ENCODE peak calls at places on chromosomes 5 and 9, in ten cellular contexts. E is HEK293T, X is smooth muscle cell of the brain vasculature, B is LNCaP clone FGC, L is foreskin fibroblast, I is cardiac fibroblast, J is T47D, F is kidney glomerular epithelial cell, P is fibroblast of lung, S is A549. Z is an unnamed sample.

GRCh38 chr5:146213210-146213838 is 9.9 kb downstream of the RBM27 start:
- DNase-seq in E (no peak), X (peak; percentile 2), B (no peak), L (no peak), I (peak; percentile 26), J (no peak), F (peak; percentile 44), P (peak; percentile 41), S (peak; percentile 41), Z (no peak)

GRCh38 chr9:107142896-107143603 is 140.0 kb upstream of the RAD23B start:
- DNase-seq in E (no peak), X (no peak), B (no peak), L (no peak), I (peak; percentile 46), J (no peak), F (no peak), P (peak; percentile 9), S (no peak), Z (no peak)

GRCh38 chr9:138098116-138098907 is 220.7 kb downstream of the CACNA1B start:
- DNase-seq in E (no peak), X (no peak), B (no peak), L (no peak), I (no peak), J (no peak), F (no peak), P (no peak), S (no peak), Z (peak; percentile 6)

GRCh38 chr5:36279054-36279698 is 22.5 kb downstream of the RANBP3L start:
- DNase-seq in E (no peak), X (no peak), B (no peak), L (peak; percentile 70), I (peak; percentile 23), J (no peak), F (no peak), P (peak; percentile 23), S (no peak), Z (no peak)

GRCh38 chr5:150419630-150420270 is 7.0 kb upstream of the CD74 start:
- DNase-seq in E (no peak), X (no peak), B (no peak), L (no peak), I (no peak), J (no peak), F (no peak), P (no peak), S (no peak), Z (no peak)

GRCh38 chr5:66538126-66538525 is 58.1 kb upstream of the MAST4 start:
- DNase-seq in E (no peak), X (no peak), B (no peak), L (no peak), I (no peak), J (no peak), F (no peak), P (no peak), S (no peak), Z (no peak)

GRCh38 chr5:1125030-1125357 is 13.1 kb upstream of the SLC12A7 start:
- DNase-seq in E (no peak), X (no peak), B (no peak), L (peak; percentile 36), I (peak; percentile 85), J (no peak), F (no peak), P (peak; percentile 71), S (no peak), Z (no peak)

GRCh38 chr9:124771867-124772621 is 933 bp upstream of the NR6A1 start:
- DNase-seq in E (peak; percentile 73), X (no peak), B (no peak), L (peak; percentile 83), I (peak; percentile 85), J (peak; percentile 75), F (peak; percentile 43), P (peak; percentile 72), S (peak; percentile 80), Z (peak; percentile 55)

GRCh38 chr5:110087829-110088228 is 398.1 kb downstream of the MAN2A1 start:
- DNase-seq in E (no peak), X (no peak), B (no peak), L (peak; percentile 80), I (peak; percentile 19), J (no peak), F (no peak), P (peak; percentile 92), S (no peak), Z (no peak)

GRCh38 chr9:69785757-69786156 is 25.9 kb upstream of the PTAR1 start:
- DNase-seq in E (no peak), X (peak; percentile 72), B (no peak), L (peak; percentile 65), I (peak; percentile 42), J (no peak), F (peak; percentile 62), P (peak; percentile 57), S (peak; percentile 9), Z (no peak)

GRCh38 chr9:112112941-112113399 is 62.1 kb downstream of the SUSD1 start:
- DNase-seq in E (peak; percentile 32), X (no peak), B (peak; percentile 13), L (peak; percentile 30), I (peak; percentile 10), J (peak; percentile 66), F (peak; percentile 95), P (peak; percentile 2), S (peak; percentile 71), Z (no peak)

Z was measured in head of caudate nucleus.